ENCODE peak calls at places on chromosomes 2 and 18, in four cellular contexts. H is astrocyte, Z is fibroblast of lung, P is A549. L is an unnamed sample.

GRCh38 chr2:237603718-237604362 is 13.3 kb upstream of the RAB17 start:
- DNase-seq in H (peak; percentile 60), P (no peak), Z (peak; percentile 65), L (no peak)

GRCh38 chr18:1914489-1914888 is 656.8 kb downstream of the METTL4 start:
- DNase-seq in P (peak; percentile 0), Z (peak; percentile 9), H (no peak), L (no peak)

GRCh38 chr2:127455566-127456493 is 37.6 kb downstream of the PROC start:
- DNase-seq in Z (no peak), P (no peak), H (no peak), L (no peak)

GRCh38 chr2:12456293-12457151 is 260.2 kb upstream of the TRIB2 start:
- DNase-seq in Z (peak; percentile 98), H (peak; percentile 98), P (peak; percentile 26), L (peak; percentile 88)

GRCh38 chr2:133135035-133135654 is 433.1 kb downstream of the NCKAP5 start:
- DNase-seq in H (peak; percentile 10), P (no peak), Z (peak; percentile 8), L (no peak)

GRCh38 chr2:98952971-98953370 is 16.9 kb upstream of the CRACDL start:
- DNase-seq in P (no peak), Z (peak; percentile 11), H (no peak), L (no peak)

GRCh38 chr2:105737980-105738657 is 6.6 kb upstream of the NCK2 start:
- DNase-seq in Z (no peak), H (no peak), P (no peak), L (no peak)

GRCh38 chr2:208595386-208596275 is 189.0 kb downstream of the PTH2R start:
- DNase-seq in H (no peak), Z (peak; percentile 0), P (peak; percentile 20), L (no peak)

GRCh38 chr2:29509397-29509796 is 394.2 kb downstream of the CLIP4 start:
- DNase-seq in Z (peak; percentile 67), P (no peak), H (peak; percentile 56), L (no peak)

GRCh38 chr18:63135101-63135500 is 184.5 kb downstream of the BCL2 start:
- DNase-seq in P (no peak), Z (no peak), H (no peak), L (no peak)

GRCh38 chr2:218559021-218559420 is 9.1 kb downstream of the USP37 start:
- DNase-seq in Z (no peak), H (no peak), P (no peak), L (no peak)

DNA sequence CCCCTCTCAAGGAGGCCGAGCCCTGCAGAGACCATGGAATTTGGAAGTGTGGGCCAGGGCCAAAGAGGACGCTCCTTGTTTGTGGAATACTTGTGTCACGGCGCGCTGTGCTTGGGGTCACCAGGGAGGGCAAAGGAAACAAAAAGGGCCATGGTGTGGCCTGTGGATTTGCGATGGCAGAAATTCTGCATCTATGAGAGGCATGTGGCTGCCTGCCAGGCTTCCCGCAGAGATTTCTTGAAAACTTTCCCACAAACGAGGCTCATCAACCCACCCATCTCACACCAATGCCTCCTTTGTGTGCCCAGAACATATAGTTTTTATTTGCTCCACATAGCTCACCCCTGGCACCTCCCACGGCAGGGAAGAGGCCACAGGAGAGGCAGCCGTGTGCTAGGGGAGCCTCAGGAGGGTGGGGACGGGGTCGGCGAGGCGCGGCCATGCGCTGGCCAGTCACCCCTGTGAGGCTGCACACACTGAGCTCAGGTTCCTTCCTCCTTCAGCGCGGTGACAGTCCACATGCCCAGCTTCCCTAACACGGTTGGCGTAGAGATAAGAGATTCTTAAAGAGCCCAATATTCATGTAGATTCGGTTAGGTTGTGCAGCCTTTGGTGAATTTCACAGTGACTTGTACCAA is 100.3 kb downstream of the MBP start:
- DNase-seq in P (no peak), Z (peak; percentile 17), H (peak; percentile 4), L (no peak)
- H3K27ac ChIP-seq in P (no peak overlapping the region), Z (no peak overlapping the region), H (no peak overlapping the region), L (no peak overlapping the region)

DNA sequence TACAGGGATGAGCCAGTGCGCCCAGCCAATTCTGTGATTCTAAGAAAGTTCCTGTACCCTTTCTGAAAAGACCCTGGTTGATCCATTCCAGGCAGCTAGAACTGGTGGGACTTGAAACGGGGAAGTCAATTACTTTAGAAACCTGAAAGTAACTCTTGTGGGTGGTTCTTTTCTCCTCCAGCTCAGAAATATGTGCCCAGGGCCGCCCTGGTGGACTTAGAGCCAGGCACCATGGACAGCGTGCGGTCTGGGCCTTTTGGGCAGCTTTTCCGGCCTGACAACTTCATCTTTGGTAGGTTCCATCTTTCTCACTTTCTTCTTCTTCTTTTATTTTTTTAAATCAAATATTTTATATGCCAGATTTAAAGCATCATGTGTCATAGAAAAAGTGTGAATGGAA is 2.7 kb downstream of the TUBB6 start:
- DNase-seq in P (no peak), H (no peak), Z (no peak), L (no peak)
- H3K4me3 ChIP-seq in P (no peak overlapping the region), H (peak overlapping the region; percentile 34), Z (peak overlapping the region; percentile 36), L (no peak overlapping the region)

DNA sequence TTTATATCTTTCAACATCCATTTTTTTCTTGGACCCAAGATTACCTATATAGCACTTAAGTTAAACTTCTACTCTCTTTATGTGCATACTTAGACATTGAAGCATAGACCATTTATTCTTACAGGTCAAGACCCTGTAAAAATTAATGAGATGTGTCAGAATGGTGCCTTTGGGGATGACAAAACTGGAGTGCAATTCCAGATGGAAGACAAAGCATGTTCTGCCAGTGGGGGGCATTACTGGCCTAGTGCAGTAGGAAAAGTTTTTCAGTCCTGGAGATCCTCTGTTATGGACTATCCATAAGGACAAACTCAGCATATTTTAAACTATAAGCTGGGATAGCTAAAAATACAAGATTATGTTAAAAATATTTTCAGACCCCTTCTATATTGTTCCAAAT is 57.8 kb upstream of the MMADHC start:
- DNase-seq in P (no peak), Z (peak; percentile 25), H (no peak), L (no peak)
- TF ChIP-seq CTCF in P (no peak), Z (peak; percentile 52), H (no peak), L (no peak)

GRCh38 chr2:112147382-112147781 is 9.2 kb downstream of the FBLN7 start:
- DNase-seq in Z (no peak), P (no peak), H (no peak), L (no peak)

GRCh38 chr2:112143150-112143549 is 5.0 kb downstream of the FBLN7 start:
- DNase-seq in Z (no peak), P (no peak), H (no peak), L (no peak)

GRCh38 chr2:112142525-112143078 is 4.4 kb downstream of the FBLN7 start:
- DNase-seq in H (no peak), P (no peak), Z (no peak), L (no peak)

GRCh38 chr2:112147796-112148195 is 9.6 kb downstream of the FBLN7 start:
- DNase-seq in H (no peak), P (no peak), Z (no peak), L (peak; percentile 16)

GRCh38 chr2:112144966-112145365 is 6.8 kb downstream of the FBLN7 start:
- DNase-seq in Z (no peak), H (no peak), P (no peak), L (no peak)
- H3K27ac ChIP-seq in Z (no peak overlapping the region), H (no peak overlapping the region), P (no peak overlapping the region), L (no peak overlapping the region)

GRCh38 chr2:165793779-165794519 is at the start of gene GALNT3:
- DNase-seq in Z (no peak), H (no peak), P (no peak), L (peak; percentile 96)

GRCh38 chr2:165793161-165793778 is 777 bp downstream of the GALNT3 start:
- DNase-seq in Z (peak; percentile 74), P (no peak), H (peak; percentile 63), L (peak; percentile 74)

GRCh38 chr2:165794520-165794882 is 454 bp upstream of the GALNT3 start:
- DNase-seq in Z (peak; percentile 49), H (peak; percentile 32), P (no peak), L (peak; percentile 60)

GRCh38 chr2:165796129-165796528 is 2.1 kb upstream of the GALNT3 start:
- DNase-seq in H (no peak), P (no peak), Z (no peak), L (no peak)

GRCh38 chr2:165795011-165795410 is 964 bp upstream of the GALNT3 start:
- DNase-seq in H (peak; percentile 30), P (no peak), Z (peak; percentile 32), L (no peak)
- H3K4me3 ChIP-seq in H (peak overlapping the region; percentile 59), P (no peak overlapping the region), Z (no peak overlapping the region), L (peak overlapping the region; percentile 55)

GRCh38 chr2:16030206-16031054 is 90.1 kb downstream of the MYCN start:
- DNase-seq in H (no peak), Z (no peak), P (no peak), L (no peak)
- TF ChIP-seq CTCF in H (no peak), Z (no peak), P (no peak), L (no peak)

DNA sequence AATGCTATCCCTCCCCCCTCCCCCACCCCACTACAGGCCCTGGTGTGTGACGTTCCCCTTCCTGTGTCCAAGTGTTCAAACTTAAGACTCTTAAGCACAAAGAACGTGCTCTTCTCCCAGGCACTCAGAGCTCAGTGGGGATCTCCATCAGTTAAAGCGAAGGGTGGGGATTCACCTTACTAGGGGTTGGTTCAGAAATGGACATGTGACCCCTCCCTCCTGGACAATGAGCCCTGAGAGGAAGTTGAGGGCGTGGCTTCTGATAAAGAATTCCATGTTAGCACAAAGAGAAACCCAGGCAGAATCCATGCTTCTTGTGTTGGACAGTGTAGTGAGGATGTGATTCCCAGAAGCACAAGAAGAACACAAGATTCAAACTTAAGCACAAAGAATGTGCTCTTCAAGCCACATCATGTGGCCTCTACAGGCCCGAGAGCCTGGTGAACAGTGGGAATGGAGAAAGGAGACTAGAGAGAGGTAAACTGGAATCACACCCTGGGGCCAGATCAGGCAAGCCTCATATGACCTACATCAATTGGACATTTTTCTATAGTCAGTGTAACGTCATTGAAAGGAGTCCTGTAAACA is 78.1 kb upstream of the TTC39C start:
- DNase-seq in H (no peak), P (no peak), Z (no peak), L (no peak)
- H3K27ac ChIP-seq in H (no peak overlapping the region), P (no peak overlapping the region), Z (no peak overlapping the region), L (no peak overlapping the region)

GRCh38 chr18:61852496-61852895 is 40.3 kb downstream of the RNF152 start:
- DNase-seq in P (no peak), H (no peak), Z (peak; percentile 14), L (no peak)

GRCh38 chr18:61855992-61856378 is 36.8 kb downstream of the RNF152 start:
- DNase-seq in P (no peak), H (no peak), Z (no peak), L (no peak)

GRCh38 chr18:61854578-61854977 is 38.2 kb downstream of the RNF152 start:
- DNase-seq in H (peak; percentile 78), Z (peak; percentile 84), P (no peak), L (no peak)

GRCh38 chr18:61851940-61852451 is 40.8 kb downstream of the RNF152 start:
- DNase-seq in Z (peak; percentile 61), P (no peak), H (peak; percentile 43), L (no peak)

DNA sequence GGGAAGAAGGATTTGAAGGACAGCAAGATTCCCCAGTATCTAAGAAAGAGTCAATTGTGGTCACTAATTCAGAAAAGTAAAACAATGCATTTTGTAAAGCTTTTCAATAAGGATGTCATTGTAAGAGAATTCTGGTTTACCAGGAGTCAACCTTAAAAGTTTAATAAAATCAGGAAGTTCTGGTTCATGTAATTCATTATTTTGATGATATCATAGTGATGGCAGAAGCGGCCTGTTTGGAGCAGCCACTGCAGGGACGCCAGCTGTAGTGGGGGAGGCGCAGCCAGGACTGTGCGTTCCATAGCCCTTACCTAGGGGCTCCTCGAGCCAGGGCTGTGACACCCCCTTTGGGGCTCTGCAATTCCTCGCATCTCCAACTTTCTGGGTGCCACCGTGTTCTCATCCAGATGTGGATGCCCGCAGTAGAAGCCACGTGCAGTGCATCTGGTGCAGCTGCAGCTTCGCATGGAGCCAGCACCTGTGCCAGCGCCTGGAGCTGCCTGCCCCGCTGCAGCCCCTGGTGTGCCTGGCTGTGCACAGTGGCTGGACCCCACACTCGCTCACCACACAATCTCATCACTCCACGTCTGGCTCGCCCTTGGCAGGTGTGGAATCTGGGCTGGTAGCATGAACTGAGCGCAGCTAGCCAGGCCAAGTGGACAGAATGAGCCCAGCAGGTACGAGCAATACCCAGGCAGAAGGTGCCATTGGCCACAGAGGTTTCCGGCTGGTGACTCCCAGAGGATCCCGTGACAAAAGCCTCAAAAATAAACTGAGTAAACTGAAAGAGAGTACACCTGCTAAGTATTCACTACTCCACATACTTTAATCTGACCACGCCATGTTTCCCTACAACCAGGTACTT is 37.4 kb downstream of the RNF152 start:
- DNase-seq in Z (no peak), H (no peak), P (no peak), L (no peak)
- H3K4me3 ChIP-seq in Z (no peak overlapping the region), H (no peak overlapping the region), P (no peak overlapping the region), L (no peak overlapping the region)